ENCODE peak calls at places on chromosome 6, in nine cellular contexts. One of them, this sample, is unnamed.
A peak's percentile ranks its signal among the peaks of the same experiment; 100 is the strongest.

GRCh38 chr6:167341038-167341613 is 16.2 kb downstream of the TTLL2 start:
- DNase-seq in brain microvascular endothelial cell: no peak
- DNase-seq in transverse colon: no peak
- DNase-seq in coronary artery: no peak
- DNase-seq in thoracic aorta: no peak
- DNase-seq in SK-N-SH: no peak
- DNase-seq in CD8-positive, alpha-beta T cell: no peak
- DNase-seq in right cardiac atrium: no peak
- DNase-seq in stomach: no peak
- DNase-seq in this sample: no peak

GRCh38 chr6:106316376-106316769 is 9.2 kb downstream of the ATG5 start:
- DNase-seq in brain microvascular endothelial cell: no peak
- DNase-seq in transverse colon: no peak
- DNase-seq in coronary artery: no peak
- DNase-seq in thoracic aorta: no peak
- DNase-seq in SK-N-SH: no peak
- DNase-seq in CD8-positive, alpha-beta T cell: no peak
- DNase-seq in right cardiac atrium: no peak
- DNase-seq in stomach: no peak
- DNase-seq in this sample: no peak

GRCh38 chr6:8674088-8674487 is 238.7 kb upstream of the SLC35B3 start:
- DNase-seq in brain microvascular endothelial cell: no peak
- DNase-seq in transverse colon: no peak
- DNase-seq in coronary artery: no peak
- DNase-seq in thoracic aorta: no peak
- DNase-seq in SK-N-SH: no peak
- DNase-seq in CD8-positive, alpha-beta T cell: no peak
- DNase-seq in right cardiac atrium: no peak
- DNase-seq in stomach: no peak
- DNase-seq in this sample: no peak

GRCh38 chr6:9397981-9398559 is 962.7 kb upstream of the SLC35B3 start:
- DNase-seq in brain microvascular endothelial cell: no peak
- DNase-seq in transverse colon: peak; percentile 11
- DNase-seq in coronary artery: no peak
- DNase-seq in thoracic aorta: no peak
- DNase-seq in SK-N-SH: peak; percentile 2
- DNase-seq in CD8-positive, alpha-beta T cell: no peak
- DNase-seq in right cardiac atrium: peak; percentile 49
- DNase-seq in stomach: peak; percentile 85
- DNase-seq in this sample: peak; percentile 42

GRCh38 chr6:35213824-35214756 is at the start of gene SCUBE3:
- DNase-seq in brain microvascular endothelial cell: peak; percentile 18
- DNase-seq in transverse colon: no peak
- DNase-seq in coronary artery: no peak
- DNase-seq in thoracic aorta: no peak
- DNase-seq in SK-N-SH: peak; percentile 92
- DNase-seq in CD8-positive, alpha-beta T cell: no peak
- DNase-seq in right cardiac atrium: peak; percentile 28
- DNase-seq in stomach: peak; percentile 29
- DNase-seq in this sample: peak; percentile 81

GRCh38 chr6:137571854-137572253 is 77.7 kb upstream of the OLIG3 start:
- DNase-seq in brain microvascular endothelial cell: peak; percentile 16
- DNase-seq in transverse colon: peak; percentile 44
- DNase-seq in coronary artery: no peak
- DNase-seq in thoracic aorta: no peak
- DNase-seq in SK-N-SH: peak; percentile 13
- DNase-seq in CD8-positive, alpha-beta T cell: peak; percentile 75
- DNase-seq in right cardiac atrium: no peak
- DNase-seq in stomach: peak; percentile 54
- DNase-seq in this sample: peak; percentile 47

GRCh38 chr6:32968770-32969684 is 633 bp downstream of the BRD2 start:
- DNase-seq in brain microvascular endothelial cell: peak; percentile 72
- DNase-seq in transverse colon: peak; percentile 80
- DNase-seq in coronary artery: peak; percentile 94
- DNase-seq in thoracic aorta: peak; percentile 9
- DNase-seq in SK-N-SH: peak; percentile 86
- DNase-seq in CD8-positive, alpha-beta T cell: peak; percentile 76
- DNase-seq in right cardiac atrium: peak; percentile 80
- DNase-seq in stomach: peak; percentile 79
- DNase-seq in this sample: peak; percentile 91

GRCh38 chr6:21909321-21909720 is 315.8 kb downstream of the SOX4 start:
- DNase-seq in brain microvascular endothelial cell: no peak
- DNase-seq in transverse colon: no peak
- DNase-seq in coronary artery: no peak
- DNase-seq in thoracic aorta: no peak
- DNase-seq in SK-N-SH: no peak
- DNase-seq in CD8-positive, alpha-beta T cell: no peak
- DNase-seq in right cardiac atrium: no peak
- DNase-seq in stomach: no peak
- DNase-seq in this sample: no peak

DNA sequence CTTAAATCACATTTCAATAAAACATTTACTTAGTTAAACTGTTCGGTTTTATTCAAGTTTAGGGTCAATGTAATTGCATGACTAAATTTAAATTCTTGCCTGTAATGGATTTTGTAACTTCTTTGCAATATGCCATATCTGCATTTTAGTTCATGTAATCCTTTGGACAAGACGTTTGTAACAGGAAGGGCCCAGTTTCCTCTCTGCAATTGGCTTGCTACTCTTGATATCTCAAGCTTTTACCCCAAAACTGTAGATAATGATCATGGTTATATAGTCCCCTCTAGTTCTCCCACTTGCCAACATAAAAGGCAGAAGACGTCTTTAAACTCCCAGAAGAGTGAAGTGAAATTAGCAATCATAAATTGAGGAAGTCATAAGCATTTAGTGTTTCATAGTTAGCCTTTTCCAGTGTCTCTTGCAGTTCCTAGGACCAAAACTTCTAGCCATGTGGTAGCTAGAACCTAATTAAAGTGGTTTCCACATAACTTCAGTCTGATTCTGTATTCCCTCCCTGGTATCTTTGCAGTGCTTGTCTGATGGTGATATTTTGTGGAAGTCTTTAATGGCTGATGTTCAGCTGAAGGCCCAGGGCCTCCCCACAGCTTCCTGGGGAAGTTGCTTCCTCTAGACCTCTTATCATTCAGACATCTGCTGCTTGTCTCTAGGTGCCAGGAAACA is 117.8 kb upstream of the SUPT3H start:
- DNase-seq in brain microvascular endothelial cell: no peak
- DNase-seq in transverse colon: no peak
- DNase-seq in coronary artery: no peak
- DNase-seq in thoracic aorta: no peak
- DNase-seq in SK-N-SH: no peak
- DNase-seq in CD8-positive, alpha-beta T cell: no peak
- DNase-seq in right cardiac atrium: no peak
- DNase-seq in stomach: no peak
- DNase-seq in this sample: no peak
- H3K27ac ChIP-seq in brain microvascular endothelial cell: no peak overlapping the region
- H3K27ac ChIP-seq in transverse colon: no peak overlapping the region
- H3K27ac ChIP-seq in coronary artery: no peak overlapping the region
- H3K27ac ChIP-seq in thoracic aorta: no peak overlapping the region
- H3K27ac ChIP-seq in SK-N-SH: no peak overlapping the region
- H3K27ac ChIP-seq in CD8-positive, alpha-beta T cell: no peak overlapping the region
- H3K27ac ChIP-seq in right cardiac atrium: no peak overlapping the region
- H3K27ac ChIP-seq in stomach: no peak overlapping the region
- H3K27ac ChIP-seq in this sample: no peak overlapping the region

GRCh38 chr6:157428418-157429202 is 47.6 kb downstream of the ZDHHC14 start:
- DNase-seq in brain microvascular endothelial cell: no peak
- DNase-seq in transverse colon: no peak
- DNase-seq in coronary artery: no peak
- DNase-seq in thoracic aorta: no peak
- DNase-seq in SK-N-SH: no peak
- DNase-seq in CD8-positive, alpha-beta T cell: no peak
- DNase-seq in right cardiac atrium: no peak
- DNase-seq in stomach: no peak
- DNase-seq in this sample: no peak
- H3K27ac ChIP-seq in brain microvascular endothelial cell: no peak overlapping the region
- H3K27ac ChIP-seq in transverse colon: no peak overlapping the region
- H3K27ac ChIP-seq in coronary artery: no peak overlapping the region
- H3K27ac ChIP-seq in thoracic aorta: no peak overlapping the region
- H3K27ac ChIP-seq in SK-N-SH: no peak overlapping the region
- H3K27ac ChIP-seq in CD8-positive, alpha-beta T cell: no peak overlapping the region
- H3K27ac ChIP-seq in right cardiac atrium: peak overlapping the region; percentile 71
- H3K27ac ChIP-seq in stomach: no peak overlapping the region
- H3K27ac ChIP-seq in this sample: no peak overlapping the region

DNA sequence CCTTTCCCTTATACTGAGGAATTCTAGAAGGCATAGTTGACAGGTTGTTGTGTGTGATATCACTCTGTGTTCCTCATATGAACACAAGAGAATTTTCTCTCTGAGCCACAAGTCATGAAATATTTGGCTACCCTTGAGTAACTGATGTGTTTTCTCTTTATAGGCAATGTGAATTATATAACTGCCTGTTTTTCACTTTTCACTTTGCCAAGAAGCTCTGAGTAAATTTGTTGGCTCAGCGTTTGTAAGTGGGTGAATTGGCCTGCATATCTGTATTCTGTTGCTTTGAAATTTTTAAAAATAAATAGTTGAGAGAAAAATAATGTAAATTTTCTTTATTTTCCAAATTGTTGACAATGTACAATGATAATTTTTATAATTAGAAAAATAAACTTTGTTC is 5.2 kb upstream of the BTBD9 start:
- DNase-seq in brain microvascular endothelial cell: no peak
- DNase-seq in transverse colon: no peak
- DNase-seq in coronary artery: no peak
- DNase-seq in thoracic aorta: no peak
- DNase-seq in SK-N-SH: no peak
- DNase-seq in CD8-positive, alpha-beta T cell: no peak
- DNase-seq in right cardiac atrium: no peak
- DNase-seq in stomach: no peak
- DNase-seq in this sample: no peak
- H3K27ac ChIP-seq in brain microvascular endothelial cell: no peak overlapping the region
- H3K27ac ChIP-seq in transverse colon: no peak overlapping the region
- H3K27ac ChIP-seq in coronary artery: no peak overlapping the region
- H3K27ac ChIP-seq in thoracic aorta: no peak overlapping the region
- H3K27ac ChIP-seq in SK-N-SH: no peak overlapping the region
- H3K27ac ChIP-seq in CD8-positive, alpha-beta T cell: no peak overlapping the region
- H3K27ac ChIP-seq in right cardiac atrium: no peak overlapping the region
- H3K27ac ChIP-seq in stomach: no peak overlapping the region
- H3K27ac ChIP-seq in this sample: no peak overlapping the region

GRCh38 chr6:30102701-30103629 is 9.9 kb downstream of the TRIM31 start:
- DNase-seq in brain microvascular endothelial cell: peak; percentile 85
- DNase-seq in transverse colon: peak; percentile 93
- DNase-seq in coronary artery: peak; percentile 86
- DNase-seq in thoracic aorta: peak; percentile 69
- DNase-seq in SK-N-SH: peak; percentile 84
- DNase-seq in CD8-positive, alpha-beta T cell: peak; percentile 88
- DNase-seq in right cardiac atrium: peak; percentile 80
- DNase-seq in stomach: peak; percentile 93
- DNase-seq in this sample: peak; percentile 93

GRCh38 chr6:30100154-30100553 is 12.7 kb downstream of the TRIM31 start:
- DNase-seq in brain microvascular endothelial cell: no peak
- DNase-seq in transverse colon: no peak
- DNase-seq in coronary artery: no peak
- DNase-seq in thoracic aorta: no peak
- DNase-seq in SK-N-SH: no peak
- DNase-seq in CD8-positive, alpha-beta T cell: no peak
- DNase-seq in right cardiac atrium: no peak
- DNase-seq in stomach: no peak
- DNase-seq in this sample: no peak

GRCh38 chr6:30101423-30101938 is 11.4 kb downstream of the TRIM31 start:
- DNase-seq in brain microvascular endothelial cell: no peak
- DNase-seq in transverse colon: no peak
- DNase-seq in coronary artery: no peak
- DNase-seq in thoracic aorta: no peak
- DNase-seq in SK-N-SH: peak; percentile 36
- DNase-seq in CD8-positive, alpha-beta T cell: no peak
- DNase-seq in right cardiac atrium: no peak
- DNase-seq in stomach: no peak
- DNase-seq in this sample: no peak

GRCh38 chr6:30101939-30102700 is 10.8 kb downstream of the TRIM31 start:
- DNase-seq in brain microvascular endothelial cell: peak; percentile 67
- DNase-seq in transverse colon: peak; percentile 92
- DNase-seq in coronary artery: peak; percentile 91
- DNase-seq in thoracic aorta: peak; percentile 36
- DNase-seq in SK-N-SH: peak; percentile 89
- DNase-seq in CD8-positive, alpha-beta T cell: peak; percentile 76
- DNase-seq in right cardiac atrium: peak; percentile 94
- DNase-seq in stomach: peak; percentile 90
- DNase-seq in this sample: peak; percentile 95

DNA sequence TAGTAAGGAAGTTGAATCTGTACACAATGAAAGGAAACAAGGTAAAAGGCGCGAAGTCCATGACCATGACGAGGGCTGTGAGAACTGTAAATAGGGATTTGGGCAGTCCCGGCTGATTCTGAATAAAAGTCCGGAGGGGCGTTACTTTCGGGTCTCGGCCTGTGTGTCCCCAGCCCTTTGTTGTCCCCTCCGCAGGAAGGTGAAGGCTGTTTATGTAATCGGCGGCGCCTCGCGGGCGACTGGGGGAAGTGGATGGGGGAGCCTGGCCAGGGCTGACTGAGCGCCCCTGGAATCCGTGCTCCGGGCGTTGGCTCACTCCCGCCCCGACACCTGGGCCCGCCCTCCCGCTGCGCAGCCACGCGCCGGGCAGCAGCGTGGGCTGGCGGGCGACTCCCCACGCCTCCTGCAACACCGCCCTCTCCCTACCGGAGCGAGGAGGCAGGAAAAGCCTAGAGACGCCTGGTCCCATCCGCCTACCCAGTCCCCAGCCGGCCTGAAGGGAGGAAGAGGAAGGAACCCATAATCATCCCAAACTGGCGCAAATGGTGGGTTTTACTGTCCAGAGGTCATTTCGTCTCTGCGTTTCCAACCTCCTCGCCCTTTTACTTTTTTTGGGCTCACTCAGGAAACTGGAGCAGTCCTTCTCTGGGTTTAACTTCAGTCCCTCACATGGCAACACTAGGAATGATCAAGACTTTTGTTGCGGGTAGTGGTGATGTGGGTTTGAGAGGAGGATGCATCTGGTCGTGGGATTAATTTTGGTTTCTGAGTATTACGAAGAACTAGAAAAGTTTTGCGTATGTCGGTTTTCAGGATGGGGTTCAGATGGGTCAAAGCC is 12.1 kb downstream of the TRIM31 start:
- DNase-seq in brain microvascular endothelial cell: no peak
- DNase-seq in transverse colon: peak; percentile 85
- DNase-seq in coronary artery: no peak
- DNase-seq in thoracic aorta: no peak
- DNase-seq in SK-N-SH: peak; percentile 45
- DNase-seq in CD8-positive, alpha-beta T cell: peak; percentile 52
- DNase-seq in right cardiac atrium: peak; percentile 44
- DNase-seq in stomach: peak; percentile 76
- DNase-seq in this sample: peak; percentile 27
- H3K27ac ChIP-seq in brain microvascular endothelial cell: no peak overlapping the region
- H3K27ac ChIP-seq in transverse colon: peak overlapping the region; percentile 83
- H3K27ac ChIP-seq in coronary artery: no peak overlapping the region
- H3K27ac ChIP-seq in thoracic aorta: no peak overlapping the region
- H3K27ac ChIP-seq in SK-N-SH: no peak overlapping the region
- H3K27ac ChIP-seq in CD8-positive, alpha-beta T cell: no peak overlapping the region
- H3K27ac ChIP-seq in right cardiac atrium: peak overlapping the region; percentile 8
- H3K27ac ChIP-seq in stomach: peak overlapping the region; percentile 82
- H3K27ac ChIP-seq in this sample: no peak overlapping the region

GRCh38 chr6:122788208-122788607 is 850 bp upstream of the SMPDL3A start:
- DNase-seq in brain microvascular endothelial cell: no peak
- DNase-seq in transverse colon: no peak
- DNase-seq in coronary artery: no peak
- DNase-seq in thoracic aorta: no peak
- DNase-seq in SK-N-SH: no peak
- DNase-seq in CD8-positive, alpha-beta T cell: no peak
- DNase-seq in right cardiac atrium: no peak
- DNase-seq in stomach: no peak
- DNase-seq in this sample: no peak
- H3K27ac ChIP-seq in brain microvascular endothelial cell: no peak overlapping the region
- H3K27ac ChIP-seq in transverse colon: peak overlapping the region; percentile 95
- H3K27ac ChIP-seq in coronary artery: no peak overlapping the region
- H3K27ac ChIP-seq in thoracic aorta: no peak overlapping the region
- H3K27ac ChIP-seq in SK-N-SH: no peak overlapping the region
- H3K27ac ChIP-seq in CD8-positive, alpha-beta T cell: no peak overlapping the region
- H3K27ac ChIP-seq in right cardiac atrium: no peak overlapping the region
- H3K27ac ChIP-seq in stomach: peak overlapping the region; percentile 94
- H3K27ac ChIP-seq in this sample: no peak overlapping the region

GRCh38 chr6:1836690-1837089 is 227.0 kb downstream of the FOXC1 start:
- DNase-seq in brain microvascular endothelial cell: no peak
- DNase-seq in transverse colon: no peak
- DNase-seq in coronary artery: no peak
- DNase-seq in thoracic aorta: no peak
- DNase-seq in SK-N-SH: no peak
- DNase-seq in CD8-positive, alpha-beta T cell: no peak
- DNase-seq in right cardiac atrium: no peak
- DNase-seq in stomach: no peak
- DNase-seq in this sample: no peak
- H3K27ac ChIP-seq in brain microvascular endothelial cell: no peak overlapping the region
- H3K27ac ChIP-seq in transverse colon: no peak overlapping the region
- H3K27ac ChIP-seq in coronary artery: no peak overlapping the region
- H3K27ac ChIP-seq in thoracic aorta: no peak overlapping the region
- H3K27ac ChIP-seq in SK-N-SH: peak overlapping the region; percentile 50
- H3K27ac ChIP-seq in CD8-positive, alpha-beta T cell: no peak overlapping the region
- H3K27ac ChIP-seq in right cardiac atrium: no peak overlapping the region
- H3K27ac ChIP-seq in stomach: no peak overlapping the region
- H3K27ac ChIP-seq in this sample: no peak overlapping the region